ENCODE peak calls at places on chromosomes 13 and 19, in seven cellular contexts. J is OCI-LY7, K is AG09309, W is NT2/D1, R is brain microvascular endothelial cell, D is body of pancreas, O is mucosa of descending colon. U is an unnamed sample.
A peak's percentile ranks its signal among the peaks of the same experiment; 100 is the strongest.

GRCh38 chr19:22619932-22620331 is 14.2 kb upstream of the ZNF492 start:
- DNase-seq in J (no peak), K (no peak), W (no peak), R (no peak), D (no peak), O (no peak), U (no peak)

GRCh38 chr13:50894042-50894441 is 15.5 kb upstream of the RNASEH2B start:
- DNase-seq in J (peak; percentile 51), K (no peak), W (no peak), R (no peak), D (no peak), O (no peak), U (no peak)

GRCh38 chr19:10679743-10680142 is 21.5 kb upstream of the QTRT1 start:
- DNase-seq in J (no peak), K (no peak), W (no peak), R (no peak), D (no peak), O (no peak), U (no peak)

GRCh38 chr13:100534147-100534818 is 54.3 kb downstream of the GGACT start:
- DNase-seq in J (no peak), K (no peak), W (no peak), R (no peak), D (no peak), O (no peak), U (no peak)

GRCh38 chr19:11370744-11371143 is 3.7 kb upstream of the SWSAP1 start:
- DNase-seq in J (no peak), K (no peak), W (no peak), R (no peak), D (no peak), O (no peak), U (no peak)

GRCh38 chr19:47447470-47448359 is 24.0 kb downstream of the SLC8A2 start:
- DNase-seq in J (peak; percentile 67), K (no peak), W (peak; percentile 84), R (peak; percentile 23), D (peak; percentile 25), O (peak; percentile 53), U (peak; percentile 41)

GRCh38 chr13:49821216-49821820 is 28.8 kb upstream of the KPNA3 start:
- DNase-seq in J (no peak), K (no peak), W (no peak), R (no peak), D (no peak), O (no peak), U (no peak)

GRCh38 chr19:16066611-16067104 is 9.6 kb upstream of the TPM4 start:
- DNase-seq in J (peak; percentile 72), K (no peak), W (no peak), R (peak; percentile 76), D (no peak), O (peak; percentile 83), U (peak; percentile 86)

GRCh38 chr13:114010401-114011101 is 36.7 kb upstream of the C13orf46 start:
- DNase-seq in J (no peak), K (no peak), W (no peak), R (no peak), D (no peak), O (no peak), U (no peak)

GRCh38 chr13:19673473-19674430 is 40.3 kb downstream of the MPHOSPH8 start:
- DNase-seq in J (no peak), K (no peak), W (no peak), R (no peak), D (no peak), O (no peak), U (no peak)

GRCh38 chr13:103291693-103292572 is 225.7 kb upstream of the SLC10A2 start:
- DNase-seq in J (no peak), K (no peak), W (peak; percentile 2), R (no peak), D (no peak), O (no peak), U (no peak)

GRCh38 chr13:111486331-111486730 is 165.9 kb downstream of the TEX29 start:
- DNase-seq in J (no peak), K (no peak), W (no peak), R (no peak), D (no peak), O (no peak), U (no peak)

GRCh38 chr13:39105110-39105509 is 66.9 kb downstream of the NHLRC3 start:
- DNase-seq in J (no peak), K (no peak), W (no peak), R (no peak), D (no peak), O (no peak), U (peak; percentile 12)

GRCh38 chr19:3881272-3882040 is 971 bp downstream of the ATCAY start:
- DNase-seq in J (no peak), K (no peak), W (no peak), R (no peak), D (no peak), O (no peak), U (no peak)

GRCh38 chr13:84651288-84651687 is 769.0 kb upstream of the SLITRK1 start:
- DNase-seq in J (no peak), K (no peak), W (no peak), R (peak; percentile 91), D (peak; percentile 49), O (no peak), U (peak; percentile 94)

GRCh38 chr13:41651413-41652068 is 194.2 kb downstream of the RGCC start:
- DNase-seq in J (no peak), K (no peak), W (no peak), R (no peak), D (no peak), O (no peak), U (no peak)

DNA sequence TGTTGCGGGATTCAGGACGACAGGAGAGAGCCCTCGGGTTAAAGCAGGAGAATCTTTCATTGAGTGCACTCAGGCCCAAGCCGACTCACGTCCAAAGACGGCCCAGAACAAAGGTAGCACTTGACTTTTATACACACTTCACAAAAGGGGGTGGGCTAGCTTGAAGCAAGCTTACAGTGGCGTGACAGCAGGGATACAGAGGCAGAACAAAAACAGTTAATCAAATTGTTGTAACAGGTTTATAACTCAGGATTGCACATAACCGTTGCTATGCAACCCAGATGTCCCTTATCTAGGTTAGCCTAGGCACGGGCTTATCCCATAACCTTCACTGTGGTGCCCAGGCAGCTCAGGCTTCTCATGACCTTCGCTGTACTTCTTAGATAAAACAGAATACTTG is 2.0 kb downstream of the MED25 start:
- DNase-seq in J (no peak), K (no peak), W (no peak), R (no peak), D (peak; percentile 77), O (no peak), U (no peak)
- H3K4me3 ChIP-seq in J (peak overlapping the region; percentile 90), K (no peak overlapping the region), W (no peak overlapping the region), R (no peak overlapping the region), D (no peak overlapping the region), O (no peak overlapping the region), U (no peak overlapping the region)

DNA sequence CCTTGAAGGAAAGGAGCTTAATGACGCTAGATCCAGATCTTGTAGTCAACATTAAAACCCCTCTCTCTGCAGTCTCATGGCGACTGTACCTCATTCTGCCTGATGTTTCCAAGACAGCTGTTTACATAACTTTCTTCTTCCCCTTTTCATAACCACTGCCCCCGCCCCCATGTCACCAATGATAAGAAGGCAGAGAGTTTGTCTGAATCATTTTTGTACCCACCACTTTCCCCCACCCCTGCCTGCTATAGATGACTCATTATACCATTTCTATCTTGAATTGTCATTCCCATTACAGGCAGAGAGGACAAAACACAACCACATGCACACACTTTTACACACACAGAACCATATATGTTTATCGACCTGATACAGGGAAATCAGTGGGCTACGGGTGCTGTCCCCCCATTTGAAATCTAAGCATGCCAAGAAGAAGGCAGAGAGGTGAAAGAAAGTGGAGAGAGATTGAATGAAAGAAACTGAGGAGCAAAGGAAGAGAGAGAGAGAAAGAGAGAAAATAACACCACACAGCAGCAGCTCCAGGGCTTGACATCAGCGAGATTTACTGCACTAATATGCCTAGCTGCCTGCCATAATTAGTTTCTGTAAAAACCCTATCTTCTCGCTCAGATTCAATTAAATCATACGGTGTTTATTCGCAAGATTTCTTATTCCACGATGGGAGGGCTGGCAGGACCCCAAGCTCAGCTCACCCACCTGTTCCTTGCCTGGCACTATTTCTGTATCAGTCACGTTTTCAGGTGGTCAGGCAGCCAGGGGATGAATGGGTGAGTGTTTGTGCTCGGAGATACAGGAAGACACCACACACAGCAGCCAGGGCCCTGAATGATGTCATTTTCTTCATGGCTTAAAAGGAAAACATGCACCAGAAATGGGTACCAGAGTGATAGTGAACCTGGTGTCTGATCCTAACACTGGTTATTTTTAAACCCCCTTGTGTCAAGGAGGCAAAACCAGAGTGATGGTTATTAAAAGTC is 114.3 kb upstream of the SERP2 start:
- DNase-seq in J (peak; percentile 67), K (no peak), W (no peak), R (peak; percentile 89), D (no peak), O (no peak), U (peak; percentile 61)
- H3K4me3 ChIP-seq in J (peak overlapping the region; percentile 48), K (no peak overlapping the region), W (no peak overlapping the region), R (no peak overlapping the region), D (no peak overlapping the region), O (no peak overlapping the region), U (no peak overlapping the region)

GRCh38 chr13:25179011-25179410 is 6.9 kb upstream of the AMER2 start:
- DNase-seq in J (peak; percentile 6), K (no peak), W (no peak), R (no peak), D (no peak), O (no peak), U (no peak)

GRCh38 chr13:25179810-25180437 is 7.8 kb upstream of the AMER2 start:
- DNase-seq in J (peak; percentile 21), K (no peak), W (no peak), R (no peak), D (no peak), O (no peak), U (no peak)

GRCh38 chr13:25180450-25180794 is 8.3 kb upstream of the AMER2 start:
- DNase-seq in J (no peak), K (no peak), W (no peak), R (no peak), D (no peak), O (no peak), U (no peak)

GRCh38 chr13:25181597-25181996 is 9.5 kb upstream of the AMER2 start:
- DNase-seq in J (no peak), K (no peak), W (no peak), R (no peak), D (no peak), O (no peak), U (no peak)

GRCh38 chr13:25180795-25181537 is 8.9 kb upstream of the AMER2 start:
- DNase-seq in J (peak; percentile 61), K (no peak), W (no peak), R (no peak), D (no peak), O (no peak), U (no peak)
- H3K4me3 ChIP-seq in J (peak overlapping the region; percentile 25), K (no peak overlapping the region), W (no peak overlapping the region), R (no peak overlapping the region), D (no peak overlapping the region), O (no peak overlapping the region), U (no peak overlapping the region)

DNA sequence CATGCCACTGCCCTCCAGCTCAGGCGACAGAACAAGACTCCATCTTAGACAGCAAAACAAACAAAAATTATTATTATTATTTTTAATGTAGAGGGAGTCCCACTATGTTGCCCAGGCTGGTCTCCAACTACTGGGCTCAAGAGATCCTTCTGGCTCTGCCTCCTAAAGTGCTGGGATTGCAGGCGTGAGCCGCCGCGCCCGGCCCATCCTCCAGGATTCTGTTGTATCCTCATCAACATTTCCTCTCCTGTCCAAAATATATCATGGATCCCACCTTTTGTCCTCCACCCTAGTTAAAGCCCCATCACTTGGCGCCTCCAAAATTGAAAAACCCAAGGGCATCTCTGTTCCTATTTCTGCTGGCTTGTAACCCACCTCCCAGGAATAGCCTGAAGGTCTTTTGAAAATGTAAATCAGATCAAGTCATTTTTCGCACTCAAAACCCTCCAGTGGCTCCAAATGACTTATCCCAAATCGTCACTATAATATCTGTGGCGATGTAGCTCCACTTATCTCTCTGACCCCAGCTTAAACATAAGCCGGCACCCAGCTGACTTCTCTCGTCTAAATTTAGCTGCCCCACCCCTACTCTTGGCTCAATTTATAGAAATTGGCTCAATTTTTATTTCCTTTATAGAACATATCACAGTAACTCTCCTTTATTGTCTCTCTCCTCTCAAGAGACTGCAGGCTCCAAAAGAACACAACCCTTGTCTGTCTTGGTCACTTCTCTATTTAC is 1.1 kb downstream of the ZNF784 start:
- DNase-seq in J (no peak), K (no peak), W (no peak), R (no peak), D (no peak), O (no peak), U (no peak)
- H3K4me3 ChIP-seq in J (peak overlapping the region; percentile 58), K (no peak overlapping the region), W (no peak overlapping the region), R (no peak overlapping the region), D (no peak overlapping the region), O (no peak overlapping the region), U (no peak overlapping the region)